ENCODE peak calls at places on chromosomes 5 and 9, in six cellular contexts. F, R, C, U, Z and O are unnamed samples.

GRCh38 chr5:3105581-3105980 is 354.1 kb upstream of the IRX2 start:
- DNase-seq in F (no peak), R (no peak), C (no peak), U (no peak), Z (no peak), O (no peak)

GRCh38 chr9:136081826-136082495 is 13.1 kb downstream of the NACC2 start:
- DNase-seq in F (no peak), R (no peak), C (no peak), U (no peak), Z (no peak), O (no peak)

GRCh38 chr5:160251406-160252155 is 22.3 kb downstream of the FABP6 start:
- DNase-seq in F (no peak), R (no peak), C (no peak), U (no peak), Z (no peak), O (no peak)

GRCh38 chr5:171647043-171647899 is 138.3 kb upstream of the SMIM23 start:
- DNase-seq in F (peak; percentile 47), R (peak; percentile 48), C (no peak), U (no peak), Z (peak; percentile 29), O (peak; percentile 79)

GRCh38 chr9:93134740-93135444 is 841 bp upstream of the NINJ1 start:
- DNase-seq in F (no peak), R (no peak), C (no peak), U (no peak), Z (no peak), O (peak; percentile 82)

GRCh38 chr9:134328841-134329575 is 2.8 kb downstream of the RXRA start:
- DNase-seq in F (peak; percentile 36), R (no peak), C (no peak), U (peak; percentile 40), Z (no peak), O (no peak)

GRCh38 chr5:145680744-145681143 is 154.4 kb downstream of the PRELID2 start:
- DNase-seq in F (no peak), R (no peak), C (no peak), U (no peak), Z (no peak), O (no peak)

GRCh38 chr5:177386542-177386941 is 2.3 kb downstream of the SLC34A1 start:
- DNase-seq in F (no peak), R (no peak), C (no peak), U (no peak), Z (no peak), O (no peak)

GRCh38 chr5:89128097-89128496 is 245.1 kb upstream of the MEF2C start:
- DNase-seq in F (peak; percentile 63), R (no peak), C (no peak), U (no peak), Z (peak; percentile 14), O (peak; percentile 1)

GRCh38 chr5:6674421-6674820 is 38.8 kb upstream of the TENT4A start:
- DNase-seq in F (no peak), R (no peak), C (no peak), U (no peak), Z (no peak), O (no peak)

GRCh38 chr5:151094054-151094858 is 13.4 kb upstream of the TNIP1 start:
- DNase-seq in F (no peak), R (no peak), C (no peak), U (no peak), Z (no peak), O (peak; percentile 34)

GRCh38 chr5:82425591-82425990 is 147.4 kb upstream of the RPS23 start:
- DNase-seq in F (no peak), R (no peak), C (no peak), U (no peak), Z (no peak), O (no peak)

GRCh38 chr5:60368100-60368499 is 331.9 kb downstream of the DEPDC1B start:
- DNase-seq in F (no peak), R (no peak), C (no peak), U (no peak), Z (no peak), O (no peak)

GRCh38 chr5:31197183-31197582 is 3.7 kb downstream of the CDH6 start:
- DNase-seq in F (no peak), R (no peak), C (no peak), U (no peak), Z (no peak), O (peak; percentile 91)